ENCODE peak calls at places on chromosome 2, in four cellular contexts. Q is HL-60, P is esophagus squamous epithelium, K is astrocyte of the cerebellum. I is an unnamed sample.
A peak's percentile ranks its signal among the peaks of the same experiment; 100 is the strongest.

GRCh38 chr2:34188464-34188863 is 589.4 kb upstream of the FAM98A start:
- DNase-seq in P (no peak), K (no peak), Q (no peak), I (no peak)

GRCh38 chr2:173972165-173972564 is 7.0 kb upstream of the SP3 start:
- DNase-seq in Q (no peak), P (no peak), K (no peak), I (no peak)

GRCh38 chr2:159111346-159111922 is 143.0 kb downstream of the TANC1 start:
- DNase-seq in P (no peak), Q (no peak), K (no peak), I (no peak)

GRCh38 chr2:201263774-201264173 is 3.4 kb downstream of the CASP8 start:
- DNase-seq in P (no peak), Q (no peak), K (no peak), I (no peak)

GRCh38 chr2:17522303-17522702 is 4.1 kb upstream of the RAD51AP2 start:
- DNase-seq in K (no peak), P (no peak), Q (no peak), I (no peak)

GRCh38 chr2:161367675-161368074 is 48.4 kb upstream of the TBR1 start:
- DNase-seq in P (no peak), Q (no peak), K (no peak), I (no peak)

GRCh38 chr2:227908266-227909054 is 37.0 kb downstream of the DAW1 start:
- DNase-seq in K (no peak), Q (no peak), P (no peak), I (no peak)

GRCh38 chr2:100236166-100236565 is 86.1 kb downstream of the LONRF2 start:
- DNase-seq in P (no peak), Q (no peak), K (no peak), I (no peak)

GRCh38 chr2:241965931-241966412 is 96.4 kb downstream of the RTP5 start:
- DNase-seq in Q (peak; percentile 78), P (no peak), K (peak; percentile 98), I (peak; percentile 75)

GRCh38 chr2:219458996-219459395 is 24.4 kb downstream of the SPEG start:
- DNase-seq in P (no peak), K (no peak), Q (no peak), I (no peak)

GRCh38 chr2:219455635-219456034 is 21.0 kb downstream of the SPEG start:
- DNase-seq in P (no peak), Q (peak; percentile 35), K (no peak), I (no peak)

GRCh38 chr2:219460424-219460926 is 25.8 kb downstream of the SPEG start:
- DNase-seq in P (no peak), K (no peak), Q (no peak), I (no peak)

GRCh38 chr2:219459460-219460311 is 25.0 kb downstream of the SPEG start:
- DNase-seq in Q (no peak), P (no peak), K (no peak), I (peak; percentile 24)

GRCh38 chr2:219457784-219458369 is 23.2 kb downstream of the SPEG start:
- DNase-seq in K (no peak), Q (no peak), P (no peak), I (no peak)
- TF ChIP-seq CTCF in K (no peak), Q (no peak), P (no peak), I (no peak)

GRCh38 chr2:180559038-180559437 is 421.4 kb upstream of the UBE2E3 start:
- DNase-seq in K (no peak), P (no peak), Q (no peak), I (no peak)

GRCh38 chr2:180553094-180553715 is 427.2 kb upstream of the UBE2E3 start:
- DNase-seq in Q (no peak), K (no peak), P (no peak), I (no peak)

GRCh38 chr2:180559766-180560165 is 420.6 kb upstream of the UBE2E3 start:
- DNase-seq in K (no peak), Q (no peak), P (no peak), I (no peak)

GRCh38 chr2:180555391-180555965 is 424.9 kb upstream of the UBE2E3 start:
- DNase-seq in Q (no peak), K (no peak), P (no peak), I (no peak)

DNA sequence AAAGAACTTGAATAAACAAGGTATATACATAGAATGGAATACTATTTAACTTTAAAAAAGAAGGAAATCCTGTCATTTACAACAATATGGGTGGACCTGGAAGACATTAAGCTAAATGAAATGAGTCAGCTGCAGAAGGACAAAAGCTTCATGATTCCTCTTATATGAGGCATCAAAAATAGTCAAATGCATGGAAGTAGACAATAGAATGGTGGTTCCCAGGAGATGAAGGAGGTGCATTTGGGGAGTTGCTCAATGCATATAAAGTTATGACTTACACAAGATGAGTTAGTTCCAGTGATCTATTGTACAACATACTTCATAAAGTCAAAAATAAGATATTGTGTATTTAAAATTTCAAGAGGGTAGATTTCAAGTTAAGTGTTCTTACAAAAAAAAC is 426.1 kb upstream of the UBE2E3 start:
- DNase-seq in K (no peak), P (no peak), Q (no peak), I (no peak)
- H3K4me3 ChIP-seq in K (no peak overlapping the region), P (no peak overlapping the region), Q (no peak overlapping the region), I (no peak overlapping the region)

GRCh38 chr2:8796878-8797550 is 40.4 kb downstream of the KIDINS220 start:
- DNase-seq in P (no peak), Q (no peak), K (no peak), I (no peak)

GRCh38 chr2:8798393-8798792 is 39.0 kb downstream of the KIDINS220 start:
- DNase-seq in K (no peak), P (no peak), Q (no peak), I (no peak)

GRCh38 chr2:8797682-8798081 is 39.7 kb downstream of the KIDINS220 start:
- DNase-seq in K (no peak), P (no peak), Q (no peak), I (no peak)

GRCh38 chr2:8794923-8795825 is 42.2 kb downstream of the KIDINS220 start:
- DNase-seq in Q (no peak), K (peak; percentile 9), P (no peak), I (no peak)

DNA sequence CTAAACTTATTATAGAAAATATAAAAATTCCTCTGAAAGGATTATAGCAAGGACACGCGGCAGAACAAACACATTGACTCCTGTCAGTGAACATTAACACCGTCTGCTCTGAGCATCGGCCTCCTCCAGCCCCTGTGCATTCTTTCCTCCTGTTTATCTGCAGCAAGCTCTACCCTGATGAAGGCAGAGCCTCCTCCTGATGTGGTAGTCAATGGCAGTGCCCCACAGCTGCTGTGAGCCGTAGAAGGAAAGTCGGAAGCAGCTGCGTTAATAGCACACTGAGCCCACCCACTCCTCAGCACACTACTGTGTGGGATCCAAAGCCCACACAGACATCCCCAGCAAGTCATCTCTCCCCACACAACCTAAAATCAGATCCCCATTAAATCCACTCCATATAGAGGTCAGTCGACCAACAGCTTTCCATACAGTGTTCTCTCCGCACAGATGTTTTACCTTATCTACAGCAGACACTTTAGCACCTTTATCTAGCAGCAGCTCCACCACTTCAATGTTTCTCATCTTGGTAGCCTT is 41.0 kb downstream of the KIDINS220 start:
- DNase-seq in Q (no peak), P (no peak), K (no peak), I (no peak)
- TF ChIP-seq CTCF in Q (no peak), P (no peak), K (no peak), I (no peak)

GRCh38 chr2:184938221-184938985 is 340.1 kb downstream of the ZNF804A start:
- DNase-seq in K (peak; percentile 8), P (no peak), Q (no peak), I (no peak)
- H3K4me3 ChIP-seq in K (no peak overlapping the region), P (no peak overlapping the region), Q (no peak overlapping the region), I (no peak overlapping the region)